ENCODE peak calls at places on chromosome X, in four cellular contexts. One of them, this sample, is unnamed.

GRCh38 chrX:72297953-72298730 is 7.6 kb downstream of the CITED1 start:
- DNase-seq in HCT116: no peak
- DNase-seq in GM23248: peak; percentile 25
- DNase-seq in DND-41: no peak
- DNase-seq in this sample: no peak

GRCh38 chrX:23784487-23785301 is 1.7 kb downstream of the SAT1 start:
- DNase-seq in HCT116: no peak
- DNase-seq in GM23248: peak; percentile 85
- DNase-seq in DND-41: no peak
- DNase-seq in this sample: peak; percentile 8

GRCh38 chrX:55357236-55357635 is 92.5 kb upstream of the PAGE3 start:
- DNase-seq in HCT116: no peak
- DNase-seq in GM23248: no peak
- DNase-seq in DND-41: no peak
- DNase-seq in this sample: no peak

GRCh38 chrX:142854970-142855369 is 170.8 kb upstream of the SPANXN4 start:
- DNase-seq in HCT116: no peak
- DNase-seq in GM23248: no peak
- DNase-seq in DND-41: no peak
- DNase-seq in this sample: no peak

GRCh38 chrX:2445662-2446623 is 54.8 kb downstream of the DHRSX start:
- DNase-seq in HCT116: peak; percentile 97
- DNase-seq in GM23248: no peak
- DNase-seq in DND-41: no peak
- DNase-seq in this sample: no peak

GRCh38 chrX:150926304-150926703 is 27.8 kb upstream of the CD99L2 start:
- DNase-seq in HCT116: no peak
- DNase-seq in GM23248: peak; percentile 7
- DNase-seq in DND-41: no peak
- DNase-seq in this sample: no peak

GRCh38 chrX:132463411-132463810 is 25.4 kb downstream of the MBNL3 start:
- DNase-seq in HCT116: peak; percentile 8
- DNase-seq in GM23248: no peak
- DNase-seq in DND-41: peak; percentile 19
- DNase-seq in this sample: no peak

GRCh38 chrX:136268051-136269048 is 17.1 kb upstream of the MAP7D3 start:
- DNase-seq in HCT116: peak; percentile 7
- DNase-seq in GM23248: peak; percentile 50
- DNase-seq in DND-41: peak; percentile 62
- DNase-seq in this sample: no peak

GRCh38 chrX:23907106-23907495 is 637 bp downstream of the APOO start:
- DNase-seq in HCT116: no peak
- DNase-seq in GM23248: no peak
- DNase-seq in DND-41: no peak
- DNase-seq in this sample: no peak

GRCh38 chrX:1248381-1249061 is 20.1 kb upstream of the CSF2RA start:
- DNase-seq in HCT116: no peak
- DNase-seq in GM23248: peak; percentile 12
- DNase-seq in DND-41: no peak
- DNase-seq in this sample: no peak
- H3K27ac ChIP-seq in HCT116: peak overlapping the region; percentile 45
- H3K27ac ChIP-seq in GM23248: no peak overlapping the region
- H3K27ac ChIP-seq in DND-41: no peak overlapping the region
- H3K27ac ChIP-seq in this sample: no peak overlapping the region

GRCh38 chrX:65035451-65035779 is 59.2 kb upstream of the ZC4H2 start:
- DNase-seq in HCT116: no peak
- DNase-seq in GM23248: peak; percentile 74
- DNase-seq in DND-41: no peak
- DNase-seq in this sample: peak; percentile 74

GRCh38 chrX:65034641-65035450 is 58.6 kb upstream of the ZC4H2 start:
- DNase-seq in HCT116: peak; percentile 47
- DNase-seq in GM23248: peak; percentile 91
- DNase-seq in DND-41: peak; percentile 87
- DNase-seq in this sample: peak; percentile 92

DNA sequence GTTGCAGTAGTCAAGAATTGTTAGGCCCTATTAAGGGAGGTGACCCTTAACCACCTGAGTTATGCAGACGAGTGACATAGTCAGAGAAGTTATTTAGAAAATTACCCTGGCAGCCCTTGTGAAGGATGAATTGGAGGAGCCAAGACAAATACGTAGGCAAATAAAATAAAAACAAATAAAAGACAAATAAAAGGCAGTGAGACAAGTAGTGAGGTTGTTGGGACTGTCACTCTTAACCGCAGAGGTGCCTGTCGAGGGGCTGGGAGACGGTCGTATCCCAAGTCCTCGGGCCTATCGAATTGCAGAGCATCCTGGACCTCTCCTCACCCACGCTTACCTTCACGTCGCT is 58.0 kb upstream of the ZC4H2 start:
- DNase-seq in HCT116: no peak
- DNase-seq in GM23248: peak; percentile 20
- DNase-seq in DND-41: no peak
- DNase-seq in this sample: no peak
- H3K9ac ChIP-seq in HCT116: peak overlapping the region; percentile 32
- H3K9ac ChIP-seq in GM23248: peak overlapping the region; percentile 89
- H3K9ac ChIP-seq in DND-41: peak overlapping the region; percentile 92
- H3K9ac ChIP-seq in this sample: peak overlapping the region; percentile 29

DNA sequence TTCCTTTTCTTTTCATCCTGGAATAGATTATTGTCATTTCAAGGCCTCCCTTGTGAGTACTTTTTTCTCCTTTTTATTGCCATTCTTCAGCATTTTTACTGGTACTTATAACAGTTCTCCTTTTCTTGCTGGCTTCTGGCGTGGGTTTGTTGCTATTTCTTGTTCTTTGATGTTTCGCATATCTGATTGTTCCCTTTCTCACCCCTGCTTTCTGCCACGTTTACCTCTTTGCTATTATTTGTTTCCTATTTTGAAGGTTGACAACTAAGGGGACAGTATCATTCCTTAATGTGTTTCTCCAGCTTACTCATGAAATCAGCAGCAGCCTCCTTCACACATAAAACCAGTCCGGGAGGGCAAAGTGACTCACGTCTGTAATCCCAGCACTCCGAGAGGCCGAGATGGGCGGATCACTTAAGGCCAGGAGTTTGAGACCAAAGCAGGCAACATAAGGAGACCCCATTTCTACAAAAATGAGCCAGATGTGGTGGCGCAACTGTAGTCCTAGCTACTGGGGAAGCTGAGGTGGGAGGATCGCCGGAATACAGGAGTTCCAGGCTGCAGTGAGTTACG is 72.6 kb downstream of the DMD start:
- DNase-seq in HCT116: no peak
- DNase-seq in GM23248: no peak
- DNase-seq in DND-41: no peak
- DNase-seq in this sample: no peak
- H3K4me1 ChIP-seq in HCT116: no peaks in the 10 kb centered on the region
- H3K4me1 ChIP-seq in GM23248: no peaks in the 10 kb centered on the region
- H3K4me1 ChIP-seq in DND-41: no peaks in the 10 kb centered on the region
- H3K4me1 ChIP-seq in this sample: no peaks in the 10 kb centered on the region

GRCh38 chrX:130094712-130095111 is 15.6 kb downstream of the ELF4 start:
- DNase-seq in HCT116: no peak
- DNase-seq in GM23248: no peak
- DNase-seq in DND-41: peak; percentile 51
- DNase-seq in this sample: no peak
- H3K27ac ChIP-seq in HCT116: no peak overlapping the region
- H3K27ac ChIP-seq in GM23248: no peak overlapping the region
- H3K27ac ChIP-seq in DND-41: no peak overlapping the region
- H3K27ac ChIP-seq in this sample: no peak overlapping the region

GRCh38 chrX:19866626-19867410 is 20.6 kb downstream of the SH3KBP1 start:
- DNase-seq in HCT116: no peak
- DNase-seq in GM23248: no peak
- DNase-seq in DND-41: peak; percentile 29
- DNase-seq in this sample: no peak
- H3K9ac ChIP-seq in HCT116: no peak overlapping the region
- H3K9ac ChIP-seq in GM23248: peak overlapping the region; percentile 21
- H3K9ac ChIP-seq in DND-41: peak overlapping the region; percentile 26
- H3K9ac ChIP-seq in this sample: no peak overlapping the region

GRCh38 chrX:69154051-69154450 is 11.2 kb downstream of the PJA1 start:
- DNase-seq in HCT116: no peak
- DNase-seq in GM23248: no peak
- DNase-seq in DND-41: no peak
- DNase-seq in this sample: no peak

GRCh38 chrX:69153060-69153730 is 12.1 kb downstream of the PJA1 start:
- DNase-seq in HCT116: no peak
- DNase-seq in GM23248: no peak
- DNase-seq in DND-41: no peak
- DNase-seq in this sample: peak; percentile 89

GRCh38 chrX:69152398-69152797 is 12.9 kb downstream of the PJA1 start:
- DNase-seq in HCT116: no peak
- DNase-seq in GM23248: peak; percentile 43
- DNase-seq in DND-41: no peak
- DNase-seq in this sample: no peak

GRCh38 chrX:69150294-69150960 is 14.8 kb downstream of the PJA1 start:
- DNase-seq in HCT116: peak; percentile 72
- DNase-seq in GM23248: no peak
- DNase-seq in DND-41: no peak
- DNase-seq in this sample: no peak

GRCh38 chrX:69151898-69152297 is 13.4 kb downstream of the PJA1 start:
- DNase-seq in HCT116: no peak
- DNase-seq in GM23248: no peak
- DNase-seq in DND-41: no peak
- DNase-seq in this sample: no peak
- H3K4me1 ChIP-seq in HCT116: peaks cover 4% of the 10 kb centered on the region
- H3K4me1 ChIP-seq in GM23248: no peaks in the 10 kb centered on the region
- H3K4me1 ChIP-seq in DND-41: no peaks in the 10 kb centered on the region
- H3K4me1 ChIP-seq in this sample: no peaks in the 10 kb centered on the region